ENCODE peak calls at places on chromosomes 4 and X, in five cellular contexts. One of them, this sample, is unnamed.

GRCh38 chr4:1105662-1106061 is 7.7 kb downstream of the RNF212 start:
- DNase-seq in iPS-NIHi11: no peak
- DNase-seq in NCI-H2171: no peak
- DNase-seq in coronary artery: no peak
- DNase-seq in GM23248: no peak
- DNase-seq in this sample: no peak

GRCh38 chr4:67927251-67927650 is 36.0 kb downstream of the TMPRSS11A start:
- DNase-seq in coronary artery: no peak
- DNase-seq in iPS-NIHi11: no peak
- DNase-seq in GM23248: no peak
- DNase-seq in NCI-H2171: no peak
- DNase-seq in this sample: no peak

GRCh38 chr4:6217716-6218381 is 17.5 kb upstream of the JAKMIP1 start:
- DNase-seq in coronary artery: no peak
- DNase-seq in GM23248: no peak
- DNase-seq in iPS-NIHi11: no peak
- DNase-seq in NCI-H2171: no peak
- DNase-seq in this sample: peak; percentile 7

GRCh38 chr4:183182873-183183725 is 84.0 kb downstream of the WWC2 start:
- DNase-seq in coronary artery: no peak
- DNase-seq in iPS-NIHi11: peak; percentile 70
- DNase-seq in GM23248: peak; percentile 92
- DNase-seq in NCI-H2171: no peak
- DNase-seq in this sample: no peak

GRCh38 chr4:147683717-147684700 is at the start of gene PRMT9:
- DNase-seq in iPS-NIHi11: peak; percentile 98
- DNase-seq in coronary artery: peak; percentile 95
- DNase-seq in NCI-H2171: peak; percentile 71
- DNase-seq in GM23248: peak; percentile 96
- DNase-seq in this sample: peak; percentile 57

GRCh38 chrX:146241902-146242301 is 424.3 kb downstream of the SLITRK2 start:
- DNase-seq in GM23248: no peak
- DNase-seq in NCI-H2171: no peak
- DNase-seq in iPS-NIHi11: no peak
- DNase-seq in coronary artery: no peak
- DNase-seq in this sample: no peak

GRCh38 chr4:152278505-152279301 is 257.2 kb downstream of the FBXW7 start:
- DNase-seq in NCI-H2171: no peak
- DNase-seq in iPS-NIHi11: no peak
- DNase-seq in coronary artery: no peak
- DNase-seq in GM23248: no peak
- DNase-seq in this sample: peak; percentile 99

GRCh38 chrX:87063622-87064021 is 454.0 kb upstream of the KLHL4 start:
- DNase-seq in NCI-H2171: no peak
- DNase-seq in coronary artery: no peak
- DNase-seq in GM23248: no peak
- DNase-seq in iPS-NIHi11: no peak
- DNase-seq in this sample: no peak

GRCh38 chr4:25860586-25861421 is 2.0 kb downstream of the SEL1L3 start:
- DNase-seq in GM23248: peak; percentile 13
- DNase-seq in NCI-H2171: no peak
- DNase-seq in iPS-NIHi11: no peak
- DNase-seq in coronary artery: no peak
- DNase-seq in this sample: no peak

GRCh38 chr4:149183638-149184037 is 632.0 kb downstream of the IQCM start:
- DNase-seq in GM23248: no peak
- DNase-seq in coronary artery: no peak
- DNase-seq in iPS-NIHi11: peak; percentile 19
- DNase-seq in NCI-H2171: no peak
- DNase-seq in this sample: no peak

GRCh38 chrX:154719132-154719675 is 31.7 kb downstream of the GAB3 start:
- DNase-seq in coronary artery: no peak
- DNase-seq in iPS-NIHi11: no peak
- DNase-seq in NCI-H2171: no peak
- DNase-seq in GM23248: peak; percentile 72
- DNase-seq in this sample: no peak

GRCh38 chr4:71456841-71457240 is 118.0 kb downstream of the SLC4A4 start:
- DNase-seq in iPS-NIHi11: no peak
- DNase-seq in NCI-H2171: no peak
- DNase-seq in GM23248: peak; percentile 97
- DNase-seq in coronary artery: no peak
- DNase-seq in this sample: no peak

GRCh38 chr4:2356123-2357069 is 62.0 kb downstream of the ZFYVE28 start:
- DNase-seq in iPS-NIHi11: no peak
- DNase-seq in GM23248: no peak
- DNase-seq in NCI-H2171: peak; percentile 32
- DNase-seq in coronary artery: peak; percentile 50
- DNase-seq in this sample: no peak

GRCh38 chr4:153257151-153257620 is 52.9 kb downstream of the TRIM2 start:
- DNase-seq in NCI-H2171: peak; percentile 29
- DNase-seq in iPS-NIHi11: peak; percentile 58
- DNase-seq in coronary artery: no peak
- DNase-seq in GM23248: peak; percentile 85
- DNase-seq in this sample: no peak

GRCh38 chrX:24647257-24648058 is at the start of gene PCYT1B:
- DNase-seq in coronary artery: peak; percentile 81
- DNase-seq in NCI-H2171: peak; percentile 79
- DNase-seq in GM23248: peak; percentile 61
- DNase-seq in iPS-NIHi11: peak; percentile 78
- DNase-seq in this sample: peak; percentile 86

GRCh38 chr4:30801876-30802275 is 81.7 kb downstream of the PCDH7 start:
- DNase-seq in NCI-H2171: no peak
- DNase-seq in coronary artery: no peak
- DNase-seq in iPS-NIHi11: no peak
- DNase-seq in GM23248: no peak
- DNase-seq in this sample: no peak

GRCh38 chr4:185721949-185722316 is 90.1 kb downstream of the SORBS2 start:
- DNase-seq in NCI-H2171: no peak
- DNase-seq in GM23248: no peak
- DNase-seq in coronary artery: no peak
- DNase-seq in iPS-NIHi11: no peak
- DNase-seq in this sample: no peak

GRCh38 chr4:84697159-84697558 is 114.2 kb downstream of the CDS1 start:
- DNase-seq in iPS-NIHi11: no peak
- DNase-seq in NCI-H2171: no peak
- DNase-seq in GM23248: peak; percentile 11
- DNase-seq in coronary artery: no peak
- DNase-seq in this sample: no peak

GRCh38 chrX:136182394-136182793 is 35.1 kb downstream of the FHL1 start:
- DNase-seq in NCI-H2171: no peak
- DNase-seq in GM23248: no peak
- DNase-seq in iPS-NIHi11: no peak
- DNase-seq in coronary artery: no peak
- DNase-seq in this sample: no peak

GRCh38 chr4:133402616-133403015 is 253.5 kb downstream of the PCDH10 start:
- DNase-seq in coronary artery: no peak
- DNase-seq in NCI-H2171: no peak
- DNase-seq in GM23248: no peak
- DNase-seq in iPS-NIHi11: no peak
- DNase-seq in this sample: no peak

GRCh38 chrX:47175588-47175980 is 18.0 kb upstream of the UBA1 start:
- DNase-seq in iPS-NIHi11: no peak
- DNase-seq in NCI-H2171: no peak
- DNase-seq in GM23248: no peak
- DNase-seq in coronary artery: no peak
- DNase-seq in this sample: no peak

GRCh38 chrX:34300871-34301270 is 168.8 kb upstream of the FAM47A start:
- DNase-seq in iPS-NIHi11: peak; percentile 23
- DNase-seq in NCI-H2171: peak; percentile 5
- DNase-seq in coronary artery: no peak
- DNase-seq in GM23248: peak; percentile 28
- DNase-seq in this sample: no peak

GRCh38 chrX:39948564-39948963 is 149.2 kb downstream of the BCOR start:
- DNase-seq in GM23248: no peak
- DNase-seq in NCI-H2171: no peak
- DNase-seq in iPS-NIHi11: no peak
- DNase-seq in coronary artery: no peak
- DNase-seq in this sample: no peak

GRCh38 chr4:126784966-126785580 is 847.7 kb upstream of the INTU start:
- DNase-seq in NCI-H2171: no peak
- DNase-seq in GM23248: peak; percentile 13
- DNase-seq in coronary artery: no peak
- DNase-seq in iPS-NIHi11: no peak
- DNase-seq in this sample: no peak

This sample was measured in NCI-H526 treated with DMSO at 0.1 percent for 48 hours.